ENCODE peak calls at places on chromosomes 11 and 22, in five cellular contexts. F is upper lobe of left lung; K is breast epithelium; B is transverse colon; L is CD8-positive, alpha-beta memory T cell. M is an unnamed sample. For H3K4me1, the result is how much of the 10 kb centered on the place peaks cover.

GRCh38 chr11:63802637-63803414 is 10.4 kb upstream of the SPINDOC start:
- DNase-seq in K (no peak), L (no peak), F (no peak), B (no peak), M (peak)

GRCh38 chr11:31815743-31816466 is 4.8 kb upstream of the PAX6 start:
- DNase-seq in K (no peak), F (peak), B (no peak), L (no peak), M (peak)

GRCh38 chr22:20761536-20761935 is 12.4 kb upstream of the SERPIND1 start:
- DNase-seq in L (no peak), K (no peak), B (no peak), F (no peak), M (no peak)

GRCh38 chr11:95917188-95918036 is 6.5 kb downstream of the MTMR2 start:
- DNase-seq in K (no peak), F (no peak), B (no peak), L (no peak), M (no peak)

GRCh38 chr11:66855574-66856495 is 1.0 kb upstream of the LRFN4 start:
- DNase-seq in B (peak), L (peak), K (peak), F (peak), M (peak)

GRCh38 chr11:19093976-19094375 is 23.0 kb upstream of the ZDHHC13 start:
- DNase-seq in K (no peak), F (no peak), L (no peak), B (no peak), M (peak)

GRCh38 chr11:17387811-17388210 is 648 bp downstream of the KCNJ11 start:
- DNase-seq in B (no peak), F (peak), K (no peak), L (no peak), M (no peak)

GRCh38 chr11:14304601-14305000 is 54.4 kb downstream of the RRAS2 start:
- DNase-seq in L (no peak), F (no peak), K (no peak), B (no peak), M (peak)

GRCh38 chr11:61020706-61021235 is 49.3 kb downstream of the CD6 start:
- DNase-seq in K (no peak), L (no peak), F (no peak), B (no peak), M (no peak)

GRCh38 chr22:29093501-29093921 is 20.7 kb downstream of the KREMEN1 start:
- DNase-seq in B (no peak), K (no peak), L (no peak), F (no peak), M (peak)

GRCh38 chr11:55966391-55966790 is 3.4 kb downstream of the OR10AG1 start:
- DNase-seq in B (no peak), K (no peak), F (no peak), L (no peak), M (no peak)

GRCh38 chr22:36595154-36595553 is 66.2 kb upstream of the EIF3D start:
- DNase-seq in B (no peak), F (no peak), L (no peak), K (no peak), M (no peak)

GRCh38 chr11:8698917-8699441 is 16.4 kb downstream of the RPL27A start:
- DNase-seq in L (no peak), B (no peak), K (no peak), F (no peak), M (peak)

GRCh38 chr11:130636672-130637463 is 188.4 kb downstream of the ADAMTS15 start:
- DNase-seq in B (no peak), L (no peak), K (no peak), F (no peak), M (no peak)

GRCh38 chr11:118522571-118523072 is 4.7 kb upstream of the TTC36 start:
- DNase-seq in K (no peak), B (no peak), L (no peak), F (no peak), M (peak)

GRCh38 chr11:116431842-116432241 is 340.9 kb downstream of the BUD13 start:
- DNase-seq in K (no peak), F (no peak), L (no peak), B (no peak), M (no peak)

GRCh38 chr22:46432164-46433068 is 96.9 kb downstream of the TRMU start:
- DNase-seq in F (peak), K (no peak), L (peak), B (peak), M (no peak)

GRCh38 chr11:129911298-129911697 is 15.9 kb upstream of the NFRKB start:
- DNase-seq in K (no peak), L (no peak), B (no peak), F (no peak), M (no peak)

GRCh38 chr11:66727282-66727882 is 1.6 kb downstream of the SPTBN2 start:
- DNase-seq in B (peak), F (peak), L (peak), K (peak), M (no peak)

GRCh38 chr11:63761173-63761572 is 7.4 kb downstream of the ZFTA start:
- DNase-seq in K (no peak), B (no peak), L (no peak), F (peak), M (no peak)

GRCh38 chr11:67409781-67410368 is 5.6 kb upstream of the CARNS1 start:
- DNase-seq in L (no peak), K (no peak), F (no peak), B (peak), M (no peak)

GRCh38 chr11:8058216-8058615 is 22.8 kb upstream of the TUB start:
- DNase-seq in F (no peak), K (no peak), L (no peak), B (no peak), M (no peak)

GRCh38 chr11:70467196-70468085 is 69.1 kb downstream of the CTTN start:
- DNase-seq in F (no peak), K (no peak), L (no peak), B (peak), M (peak)

GRCh38 chr22:20276468-20276867 is 8.3 kb upstream of the RTN4R start:
- DNase-seq in L (no peak), B (no peak), F (peak), K (no peak), M (no peak)

GRCh38 chr11:62394825-62395538 is 23.9 kb upstream of the SCGB1A1 start:
- DNase-seq in B (peak), L (peak), F (peak), K (peak), M (peak)
- H3K4me3 ChIP-seq in B (no peak), L (no peak), F (peak), K (peak), M (peak)

GRCh38 chr22:48639021-48639795 is 1188.5 kb downstream of the BRD1 start:
- DNase-seq in L (no peak), K (no peak), B (no peak), F (peak), M (no peak)

GRCh38 chr22:48635031-48635430 is 1192.6 kb downstream of the BRD1 start:
- DNase-seq in B (no peak), F (peak), L (no peak), K (no peak), M (no peak)

GRCh38 chr22:48635825-48636224 is 1191.8 kb downstream of the BRD1 start:
- DNase-seq in K (no peak), L (no peak), F (peak), B (peak), M (no peak)

GRCh38 chr22:48637231-48637630 is 1190.4 kb downstream of the BRD1 start:
- DNase-seq in B (no peak), L (no peak), K (no peak), F (no peak), M (no peak)

GRCh38 chr22:48636746-48637145 is 1190.9 kb downstream of the BRD1 start:
- DNase-seq in L (no peak), B (no peak), F (peak), K (no peak), M (no peak)
- H3K4me1 ChIP-seq in L (under half), B (under half), F (under half), K (under half), M (under half)

GRCh38 chr11:65120831-65121230 is 1.1 kb downstream of the FAU start:
- DNase-seq in F (no peak), B (no peak), L (no peak), K (no peak), M (no peak)
- H3K4me3 ChIP-seq in F (peak), B (no peak), L (peak), K (peak), M (peak)

GRCh38 chr11:64856382-64857227 is 12.2 kb upstream of the CDC42BPG start:
- DNase-seq in L (peak), B (peak), K (no peak), F (no peak), M (peak)

GRCh38 chr11:64854534-64855502 is 10.4 kb upstream of the CDC42BPG start:
- DNase-seq in F (no peak), L (peak), K (peak), B (peak), M (peak)

GRCh38 chr11:64857485-64857884 is 13.0 kb upstream of the CDC42BPG start:
- DNase-seq in B (no peak), L (no peak), K (no peak), F (no peak), M (no peak)

GRCh38 chr11:64854157-64854533 is 9.7 kb upstream of the CDC42BPG start:
- DNase-seq in L (no peak), F (no peak), K (no peak), B (no peak), M (no peak)

DNA sequence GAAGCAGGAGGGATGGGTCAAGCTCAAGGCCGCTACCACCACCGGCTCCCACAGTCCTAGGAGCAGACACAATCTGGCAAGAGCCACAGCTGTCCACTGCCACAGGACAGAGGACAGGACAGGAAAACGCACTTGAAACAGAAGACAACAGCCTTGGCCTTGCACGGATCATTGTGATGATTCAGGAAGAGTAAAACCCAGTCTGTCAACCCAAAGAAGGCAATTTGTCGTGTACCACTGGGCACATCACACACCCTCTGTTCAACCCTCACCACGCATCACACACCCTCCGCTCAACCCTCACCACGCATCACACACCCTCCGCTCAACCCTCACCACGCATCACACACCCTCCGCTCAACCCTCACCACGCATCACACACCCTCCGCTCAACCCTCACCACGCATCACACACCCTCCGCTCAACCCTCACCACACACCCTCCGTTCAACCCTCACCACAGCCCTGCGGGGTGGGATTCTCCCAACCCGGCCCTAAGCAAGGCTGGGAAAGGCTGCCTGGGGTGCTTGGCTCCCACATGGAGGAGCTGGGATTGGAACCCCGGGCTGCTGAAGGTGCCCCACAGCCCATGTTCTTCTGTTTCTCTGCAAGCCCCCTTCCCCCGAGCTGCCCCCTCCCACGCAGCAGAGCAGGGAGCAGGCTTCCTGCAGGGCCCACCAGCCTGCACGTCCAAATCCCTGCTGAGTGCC is 11.3 kb upstream of the CDC42BPG start:
- DNase-seq in K (no peak), B (no peak), L (no peak), F (no peak), M (no peak)
- H3K4me1 ChIP-seq in K (under half), B (under half), L (half or more), F (half or more), M (half or more)